ENCODE peak calls at places on chromosome 22, in eight cellular contexts. S is cardiac muscle cell; Z is tibial nerve; N is fibroblast of lung; K is CD4-positive, alpha-beta T cell; I is dorsolateral prefrontal cortex; U is neural progenitor cell; Q is esophagus squamous epithelium. V is an unnamed sample. For H3K27me3, the result is how much of the 10 kb centered on the place peaks cover.

GRCh38 chr22:47027766-47028165 is 265.3 kb downstream of the TBC1D22A start:
- DNase-seq in N (no peak), S (no peak), K (no peak), Q (no peak), Z (no peak), U (no peak), I (peak), V (no peak)

GRCh38 chr22:50475652-50476002 is 792 bp upstream of the SBF1 start:
- DNase-seq in S (no peak), N (no peak), I (no peak), U (no peak), K (no peak), Q (no peak), Z (no peak), V (no peak)

GRCh38 chr22:40911772-40912171 is 39.4 kb upstream of the RBX1 start:
- DNase-seq in Q (no peak), Z (no peak), I (no peak), K (no peak), N (no peak), S (no peak), U (no peak), V (no peak)

GRCh38 chr22:21641417-21641794 is 696 bp upstream of the SDF2L1 start:
- DNase-seq in U (peak), K (no peak), N (peak), I (no peak), Z (no peak), S (peak), Q (no peak), V (peak)

GRCh38 chr22:39434243-39434653 is 22.6 kb upstream of the MGAT3 start:
- DNase-seq in Q (no peak), N (no peak), I (peak), S (no peak), U (no peak), Z (no peak), K (no peak), V (no peak)

GRCh38 chr22:23245799-23246136 is 65.5 kb downstream of the BCR start:
- DNase-seq in U (no peak), Q (no peak), I (no peak), N (peak), Z (no peak), S (no peak), K (no peak), V (no peak)

GRCh38 chr22:19271856-19272535 is 19.5 kb downstream of the CLTCL1 start:
- DNase-seq in N (no peak), Z (no peak), K (no peak), I (no peak), S (no peak), Q (no peak), U (no peak), V (no peak)

GRCh38 chr22:39868741-39869140 is 24.8 kb downstream of the ENTHD1 start:
- DNase-seq in N (no peak), I (no peak), Z (no peak), U (no peak), Q (no peak), S (no peak), K (no peak), V (no peak)

GRCh38 chr22:19292262-19293230 is 1.0 kb upstream of the CLTCL1 start:
- DNase-seq in Z (no peak), U (no peak), Q (no peak), S (no peak), N (peak), I (peak), K (no peak), V (peak)

GRCh38 chr22:25942126-25942988 is 200.4 kb downstream of the MYO18B start:
- DNase-seq in Q (no peak), U (no peak), N (no peak), K (no peak), Z (no peak), I (no peak), S (no peak), V (no peak)

GRCh38 chr22:17941501-17942406 is 82.6 kb downstream of the MICAL3 start:
- DNase-seq in Q (no peak), K (no peak), I (no peak), U (no peak), S (peak), N (no peak), Z (no peak), V (no peak)

GRCh38 chr22:23098718-23099524 is 28.6 kb downstream of the GNAZ start:
- DNase-seq in K (no peak), I (no peak), U (no peak), N (no peak), Q (no peak), Z (peak), S (no peak), V (no peak)

GRCh38 chr22:19429950-19430889 is 1.3 kb downstream of the HIRA start:
- DNase-seq in S (peak), Q (no peak), Z (no peak), U (peak), N (peak), I (no peak), K (peak), V (no peak)

GRCh38 chr22:26320469-26320868 is 108.6 kb upstream of the ASPHD2 start:
- DNase-seq in N (no peak), Z (no peak), K (no peak), Q (no peak), U (no peak), S (no peak), I (no peak), V (no peak)

GRCh38 chr22:40620464-40621046 is 16.0 kb downstream of the MRTFA start:
- DNase-seq in U (no peak), K (no peak), I (no peak), Z (no peak), S (no peak), N (peak), Q (no peak), V (no peak)

GRCh38 chr22:21587803-21588611 is 20.5 kb downstream of the UBE2L3 start:
- DNase-seq in I (no peak), Q (no peak), Z (no peak), N (peak), K (no peak), U (no peak), S (no peak), V (no peak)

GRCh38 chr22:42338502-42338901 is 68.0 kb upstream of the TCF20 start:
- DNase-seq in Z (no peak), K (no peak), I (no peak), U (no peak), S (no peak), Q (no peak), N (no peak), V (no peak)

GRCh38 chr22:21585389-21585788 is 17.9 kb downstream of the UBE2L3 start:
- DNase-seq in Z (no peak), S (no peak), I (no peak), Q (no peak), U (no peak), K (no peak), N (no peak), V (no peak)

GRCh38 chr22:29758068-29758622 is 8.7 kb downstream of the ZMAT5 start:
- DNase-seq in Z (no peak), Q (no peak), U (peak), N (no peak), S (no peak), K (no peak), I (no peak), V (no peak)

GRCh38 chr22:29756341-29756740 is 10.5 kb downstream of the ZMAT5 start:
- DNase-seq in U (no peak), I (no peak), K (no peak), S (no peak), Q (no peak), N (no peak), Z (no peak), V (no peak)

GRCh38 chr22:29755889-29756288 is 10.9 kb downstream of the ZMAT5 start:
- DNase-seq in I (no peak), S (no peak), Z (no peak), U (no peak), Q (no peak), K (no peak), N (no peak), V (no peak)

GRCh38 chr22:29758959-29759358 is 7.8 kb downstream of the ZMAT5 start:
- DNase-seq in Q (no peak), I (no peak), Z (no peak), U (no peak), N (no peak), K (no peak), S (no peak), V (no peak)

GRCh38 chr22:29757096-29757495 is 9.7 kb downstream of the ZMAT5 start:
- DNase-seq in S (no peak), U (no peak), I (no peak), Q (no peak), K (no peak), N (no peak), Z (no peak), V (no peak)
- H3K27ac ChIP-seq in S (no peak), U (no peak), I (no peak), Q (no peak), K (no peak), N (no peak), Z (no peak), V (no peak)

DNA sequence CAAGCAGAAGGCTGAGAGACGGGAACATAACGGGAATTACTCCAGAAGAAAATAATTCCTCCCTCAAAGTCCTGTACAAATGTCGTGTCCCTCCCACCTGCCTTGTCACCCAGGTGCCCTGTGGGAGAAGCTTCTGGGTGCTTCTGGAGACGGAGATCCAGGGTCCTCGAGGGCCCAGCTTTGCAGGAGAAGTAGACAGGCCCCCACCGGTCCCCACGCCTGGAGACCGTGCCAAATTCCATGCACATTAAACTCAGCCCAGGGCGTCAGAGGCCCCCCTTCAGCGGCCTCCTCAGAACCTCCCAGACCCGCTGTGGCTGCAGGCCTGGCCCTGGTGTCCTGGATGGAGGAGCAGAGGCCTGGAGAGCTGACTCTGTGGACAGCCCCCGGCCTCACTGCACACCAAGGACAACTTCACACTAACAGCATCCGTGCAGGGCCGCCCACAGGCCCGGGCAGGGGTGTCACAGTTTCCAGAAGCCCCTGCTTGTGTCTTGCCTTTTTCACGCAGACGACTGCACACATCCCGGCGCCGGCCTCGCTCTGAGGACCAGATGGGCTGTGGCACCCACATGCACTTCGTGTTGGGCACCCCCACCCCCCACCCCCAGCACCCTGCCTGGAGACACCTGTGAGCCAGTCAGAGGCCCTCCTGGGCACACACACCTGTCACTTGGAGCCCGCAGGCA is 734.3 kb downstream of the BRD1 start:
- DNase-seq in U (no peak), I (no peak), S (no peak), Z (no peak), N (no peak), Q (no peak), K (no peak), V (no peak)
- H3K27me3 ChIP-seq in U (under half), I (under half), S (under half), Z (under half), N (under half), Q (under half), K (under half), V (under half)

DNA sequence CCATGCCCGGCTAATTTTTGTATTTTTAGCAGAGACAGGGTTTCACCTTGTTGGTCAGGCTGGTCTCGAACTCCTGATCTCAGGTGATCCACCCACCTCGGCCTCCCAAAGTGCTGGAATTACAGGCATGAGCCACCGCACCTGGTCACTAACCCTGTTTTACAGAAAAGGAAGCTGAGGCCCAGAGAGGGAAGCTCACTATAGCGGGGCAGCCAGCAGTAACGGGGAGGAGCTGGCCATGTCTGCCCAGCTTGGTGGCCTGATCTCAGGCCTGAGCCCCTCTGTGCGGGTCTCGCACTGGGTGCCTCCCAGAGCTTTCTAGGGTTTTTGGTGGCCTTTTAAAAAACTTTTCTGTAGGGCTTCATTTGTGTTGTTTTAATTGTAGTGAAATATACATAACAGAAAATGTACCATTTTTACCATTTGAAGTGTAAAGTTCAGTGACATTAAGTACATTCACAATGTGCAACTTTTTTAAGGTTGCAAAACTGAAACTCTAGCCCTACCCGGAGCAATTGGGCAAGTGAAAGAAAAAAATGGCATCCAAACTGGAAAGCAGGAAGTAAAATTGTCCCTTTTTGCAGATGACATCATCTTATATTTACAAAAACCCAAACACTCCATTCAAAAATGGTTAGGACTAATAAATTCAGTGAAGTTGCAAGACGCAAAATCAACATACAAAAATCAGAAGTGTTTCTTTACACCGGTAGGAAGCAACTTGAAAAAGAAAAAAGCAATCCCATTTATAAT is 14.5 kb upstream of the CYTH4 start:
- DNase-seq in N (peak), K (no peak), U (no peak), S (no peak), Q (no peak), I (no peak), Z (no peak), V (peak)
- H3K27ac ChIP-seq in N (no peak), K (peak), U (no peak), S (no peak), Q (peak), I (no peak), Z (no peak), V (no peak)

DNA sequence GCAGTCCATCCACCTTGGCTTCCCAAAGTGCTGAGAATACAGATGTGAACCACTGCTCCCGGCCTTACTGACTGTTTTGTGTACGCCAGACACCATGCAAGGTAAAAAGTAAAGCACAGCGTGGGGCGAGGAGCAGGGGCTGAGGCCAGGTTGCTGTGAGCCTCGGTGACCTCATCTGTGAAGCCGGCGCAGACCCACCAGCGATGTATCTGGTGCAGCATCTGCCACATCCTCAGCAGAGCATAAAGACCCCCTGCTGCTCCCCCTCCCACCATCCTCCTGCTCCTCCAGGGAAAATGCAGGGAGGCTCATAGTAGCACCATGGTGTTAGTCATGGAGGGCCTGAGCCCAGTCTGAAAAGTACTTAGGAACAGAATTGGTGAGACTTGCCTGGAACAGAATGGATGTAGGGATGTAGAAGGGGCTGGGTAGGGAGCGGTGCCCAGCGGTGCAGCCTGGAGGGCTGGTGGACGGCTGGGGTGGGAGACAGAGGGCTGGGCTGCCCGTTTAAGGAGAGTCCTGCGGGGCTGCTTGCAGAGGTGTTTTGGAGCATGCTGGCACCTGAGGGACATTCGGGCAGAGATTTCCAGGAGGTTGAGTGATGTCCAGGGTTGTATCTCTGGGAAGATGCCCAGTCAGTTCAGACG is 462.4 kb downstream of the BRD1 start:
- DNase-seq in Z (no peak), U (no peak), S (no peak), Q (no peak), K (no peak), N (no peak), I (no peak), V (no peak)
- H3K27me3 ChIP-seq in Z (under half), U (under half), S (under half), Q (half or more), K (under half), N (under half), I (under half), V (under half)

GRCh38 chr22:43922123-43922522 is 1.5 kb upstream of the PNPLA3 start:
- DNase-seq in N (no peak), S (no peak), K (no peak), I (no peak), U (peak), Z (no peak), Q (no peak), V (peak)

GRCh38 chr22:43925433-43926348 is 2.1 kb downstream of the PNPLA3 start:
- DNase-seq in N (no peak), Q (no peak), I (no peak), U (peak), Z (no peak), K (no peak), S (no peak), V (peak)

GRCh38 chr22:43926349-43926710 is 2.7 kb downstream of the PNPLA3 start:
- DNase-seq in I (no peak), Q (no peak), K (no peak), U (no peak), N (no peak), S (no peak), Z (no peak), V (no peak)

GRCh38 chr22:43923191-43923590 is 414 bp upstream of the PNPLA3 start:
- DNase-seq in Q (no peak), U (no peak), I (no peak), S (no peak), K (peak), Z (no peak), N (peak), V (no peak)

GRCh38 chr22:43923631-43924548 is at the start of gene PNPLA3:
- DNase-seq in S (peak), Z (peak), N (peak), Q (no peak), I (peak), K (peak), U (peak), V (peak)
- H3K27ac ChIP-seq in S (no peak), Z (no peak), N (peak), Q (no peak), I (no peak), K (no peak), U (peak), V (no peak)

GRCh38 chr22:45869448-45869847 is 107.5 kb downstream of the WNT7B start:
- DNase-seq in U (no peak), I (no peak), Z (no peak), N (no peak), K (no peak), S (no peak), Q (no peak), V (no peak)
- H3K27me3 ChIP-seq in U (half or more), I (under half), Z (under half), N (under half), K (under half), S (half or more), Q (half or more), V (under half)

DNA sequence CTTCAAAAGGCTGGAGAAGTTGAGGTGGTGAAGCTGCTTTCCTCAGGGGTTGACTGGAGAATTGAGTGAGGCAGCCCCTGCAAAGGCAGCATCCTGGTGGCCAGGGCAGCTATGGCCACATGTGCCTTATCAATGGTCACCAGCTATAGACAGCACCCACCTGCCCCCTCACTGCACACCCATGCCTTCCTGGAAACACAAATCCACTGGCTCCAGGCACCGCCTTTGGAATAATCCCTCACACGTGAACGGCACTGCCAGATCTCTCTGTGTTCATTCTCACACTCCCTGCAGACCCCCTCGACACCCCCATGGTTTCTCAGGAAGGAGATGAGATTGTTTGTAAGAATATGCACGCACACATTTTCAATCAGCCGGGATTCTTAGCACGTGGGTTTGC is 1297.8 kb downstream of the TBC1D22A start:
- DNase-seq in N (no peak), Q (no peak), Z (no peak), I (no peak), S (no peak), K (no peak), U (no peak), V (no peak)
- H3K27ac ChIP-seq in N (no peak), Q (no peak), Z (no peak), I (no peak), S (no peak), K (no peak), U (no peak), V (no peak)

GRCh38 chr22:37415210-37415609 is 12.1 kb downstream of the ELFN2 start:
- DNase-seq in N (no peak), S (no peak), I (no peak), Q (no peak), K (no peak), Z (no peak), U (no peak), V (no peak)

GRCh38 chr22:37412445-37413250 is 14.6 kb downstream of the ELFN2 start:
- DNase-seq in K (no peak), N (no peak), I (no peak), Q (no peak), U (no peak), Z (no peak), S (no peak), V (no peak)

GRCh38 chr22:37411655-37412054 is 15.6 kb downstream of the ELFN2 start:
- DNase-seq in S (no peak), K (no peak), Q (no peak), I (no peak), N (no peak), Z (no peak), U (no peak), V (no peak)

GRCh38 chr22:37414288-37414687 is 13.0 kb downstream of the ELFN2 start:
- DNase-seq in U (no peak), Q (no peak), K (no peak), S (no peak), N (no peak), Z (no peak), I (no peak), V (no peak)

DNA sequence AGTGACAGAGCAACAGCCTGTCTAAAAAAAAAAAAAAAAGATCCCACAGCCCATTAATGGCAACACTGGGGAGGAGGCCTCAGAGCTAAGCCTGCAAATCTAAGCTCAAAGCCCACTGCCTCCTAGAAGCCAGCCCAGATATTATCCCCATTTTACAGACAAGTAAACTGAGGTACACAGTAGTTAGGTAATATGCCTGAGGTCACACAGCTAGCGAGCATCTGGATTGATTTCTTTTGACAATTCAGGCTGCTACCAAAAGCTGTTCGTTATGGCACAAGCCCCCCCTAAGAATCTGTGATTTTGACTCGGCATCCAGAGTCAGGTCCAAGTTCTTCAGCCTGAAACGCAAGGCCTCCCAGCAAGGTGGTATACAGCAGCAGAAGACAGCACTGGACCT is 13.7 kb downstream of the ELFN2 start:
- DNase-seq in K (no peak), N (no peak), Z (no peak), S (no peak), I (no peak), Q (no peak), U (no peak), V (no peak)
- H3K27me3 ChIP-seq in K (under half), N (under half), Z (half or more), S (under half), I (under half), Q (half or more), U (under half), V (under half)

V was measured in H9.